ENCODE peak calls at places on chromosomes 16 and 17, in eight cellular contexts. I is A549, T is A673, G is testis, K is fibroblast of villous mesenchyme, F is OCI-LY7, S is upper lobe of right lung, O is left lung. D is an unnamed sample.

GRCh38 chr16:53775821-53776431 is 72.0 kb downstream of the FTO start:
- DNase-seq in G (no peak), K (peak), S (peak), I (peak), O (no peak), F (no peak), T (peak), D (peak)

GRCh38 chr16:67170168-67170947 is at the start of gene NOL3:
- DNase-seq in O (peak), G (peak), K (peak), S (peak), T (peak), I (peak), F (no peak), D (peak)

GRCh38 chr17:80845121-80845862 is 146.3 kb upstream of the CHMP6 start:
- DNase-seq in O (peak), F (peak), S (peak), G (no peak), K (no peak), T (no peak), I (no peak), D (no peak)

GRCh38 chr16:82368041-82368440 is 198.0 kb upstream of the MPHOSPH6 start:
- DNase-seq in F (peak), S (no peak), O (no peak), K (peak), G (peak), I (peak), T (peak), D (peak)

GRCh38 chr17:57470906-57471305 is 214.6 kb downstream of the MSI2 start:
- DNase-seq in O (no peak), K (no peak), T (no peak), F (no peak), S (no peak), I (no peak), G (no peak), D (no peak)

GRCh38 chr17:82765357-82765756 is 13.5 kb downstream of the TBCD start:
- DNase-seq in K (no peak), T (no peak), G (peak), S (no peak), O (peak), F (no peak), I (no peak), D (no peak)

GRCh38 chr16:4200781-4201137 is 41.1 kb downstream of the SRL start:
- DNase-seq in I (no peak), S (no peak), K (peak), G (no peak), F (no peak), T (no peak), O (no peak), D (peak)

GRCh38 chr16:77744136-77744535 is 21.8 kb downstream of the NUDT7 start:
- DNase-seq in I (no peak), T (no peak), S (no peak), F (no peak), K (peak), O (no peak), G (no peak), D (no peak)

GRCh38 chr17:71885662-71886061 is 235.2 kb upstream of the SOX9 start:
- DNase-seq in I (no peak), F (no peak), G (no peak), T (no peak), S (no peak), K (no peak), O (no peak), D (no peak)

GRCh38 chr17:61710546-61710945 is 119.5 kb upstream of the NACA2 start:
- DNase-seq in T (no peak), I (no peak), O (no peak), S (no peak), K (no peak), G (no peak), F (no peak), D (no peak)

GRCh38 chr17:12865769-12866168 is 76.5 kb downstream of the ARHGAP44 start:
- DNase-seq in G (no peak), T (no peak), S (no peak), F (no peak), K (no peak), I (no peak), O (no peak), D (no peak)
- H3K4me3 ChIP-seq in G (no peak), T (no peak), S (no peak), F (no peak), K (no peak), I (no peak), O (no peak), D (no peak)

GRCh38 chr16:85565796-85566501 is 47.2 kb upstream of the GSE1 start:
- DNase-seq in G (no peak), S (no peak), K (no peak), T (no peak), O (peak), F (no peak), I (no peak), D (no peak)

GRCh38 chr16:85563515-85564276 is 49.4 kb upstream of the GSE1 start:
- DNase-seq in T (no peak), F (no peak), G (peak), I (peak), S (peak), K (peak), O (peak), D (peak)

GRCh38 chr16:85565340-85565739 is 47.8 kb upstream of the GSE1 start:
- DNase-seq in O (peak), K (no peak), I (no peak), T (no peak), S (no peak), G (no peak), F (no peak), D (no peak)

GRCh38 chr16:85563031-85563430 is 50.1 kb upstream of the GSE1 start:
- DNase-seq in I (no peak), F (no peak), G (no peak), T (no peak), S (no peak), K (no peak), O (no peak), D (no peak)

GRCh38 chr16:85564277-85565051 is 48.7 kb upstream of the GSE1 start:
- DNase-seq in F (no peak), T (no peak), I (peak), S (peak), O (peak), K (no peak), G (no peak), D (no peak)
- TF ChIP-seq CTCF in F (peak), T (peak), I (peak), S (peak), O (peak), K (peak), G (no peak), D (peak)

GRCh38 chr16:57800213-57801097 is 1.8 kb downstream of the KIFC3 start:
- DNase-seq in O (peak), K (peak), I (no peak), T (no peak), S (no peak), F (no peak), G (peak), D (no peak)
- H3K4me3 ChIP-seq in O (no peak), K (peak), I (peak), T (peak), S (peak), F (no peak), G (no peak), D (peak)

DNA sequence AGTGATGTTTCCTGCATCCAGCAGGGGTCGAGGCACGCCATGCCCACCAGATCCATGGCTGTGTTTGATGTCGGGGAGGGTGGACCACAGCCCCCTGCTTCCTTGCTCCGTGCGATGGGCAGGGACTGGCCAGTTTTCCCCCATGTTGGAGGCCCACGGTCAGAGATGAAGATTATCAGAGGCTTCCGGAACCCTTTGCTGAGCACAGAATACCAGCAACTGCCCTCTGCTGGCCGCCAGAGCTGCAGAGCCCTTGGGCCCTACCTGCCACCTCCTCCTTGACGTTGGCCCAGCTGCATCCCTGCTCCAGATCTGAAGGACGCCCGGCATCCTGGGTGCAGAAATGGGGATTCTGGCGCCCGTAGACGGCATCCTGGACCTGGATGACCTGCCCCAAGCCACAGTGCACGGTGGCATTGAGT is 23.7 kb upstream of the BCO1 start:
- DNase-seq in I (peak), T (no peak), F (no peak), K (peak), S (no peak), O (no peak), G (peak), D (peak)
- TF ChIP-seq CTCF in I (peak), T (no peak), F (peak), K (peak), S (peak), O (no peak), G (no peak), D (peak)

DNA sequence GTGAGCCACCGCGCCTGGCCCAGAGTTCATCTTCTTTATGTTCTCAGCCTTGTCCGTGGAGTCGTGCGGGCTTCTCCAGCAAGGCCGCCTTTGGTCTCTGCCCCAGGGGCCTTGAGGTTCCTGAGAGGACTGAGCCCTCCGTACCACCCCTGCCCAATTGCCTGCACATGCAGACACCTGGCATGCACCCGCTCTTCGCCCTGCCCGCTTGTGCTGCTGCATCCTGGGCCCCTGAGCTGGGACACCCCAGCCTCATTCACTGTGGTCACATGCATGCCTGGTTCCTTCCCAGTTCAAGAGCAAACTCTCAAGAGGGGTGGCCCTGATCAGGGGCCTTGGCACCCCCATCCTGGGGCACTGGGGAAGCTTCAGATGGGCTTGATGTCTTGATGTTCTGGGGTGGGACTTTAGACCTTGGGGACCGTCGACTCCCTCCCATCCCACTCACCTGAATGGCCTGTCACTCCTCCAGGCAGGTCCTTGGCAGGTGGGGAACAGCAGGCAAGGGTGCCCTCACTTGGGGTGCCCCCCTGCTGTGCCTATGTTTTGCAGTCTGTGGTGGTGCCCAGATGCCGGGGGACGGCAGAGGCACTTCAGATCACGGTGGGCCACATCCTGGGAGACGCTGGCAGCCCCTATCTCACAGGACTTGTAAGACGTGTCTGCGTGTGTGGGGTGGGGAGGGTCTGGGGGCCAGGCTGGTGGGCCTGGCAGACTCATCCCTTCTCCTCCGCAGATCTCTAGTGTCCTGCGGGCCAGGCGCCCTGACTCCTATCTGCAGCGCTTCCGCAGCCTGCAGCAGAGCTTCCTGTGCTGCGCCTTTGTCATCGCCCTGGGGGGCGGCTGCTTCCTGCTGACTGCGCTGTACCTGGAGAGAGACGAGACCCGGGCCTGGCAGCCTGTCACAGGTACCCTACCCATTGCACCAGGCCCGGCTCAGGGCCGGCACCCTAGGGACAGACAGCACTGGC is 12.7 kb upstream of the SPNS2 start:
- DNase-seq in I (no peak), K (no peak), G (no peak), S (no peak), T (no peak), O (no peak), F (no peak), D (no peak)
- H3K4me3 ChIP-seq in I (no peak), K (no peak), G (no peak), S (peak), T (no peak), O (no peak), F (no peak), D (no peak)

GRCh38 chr17:16300554-16300953 is 52.7 kb downstream of the CENPV start:
- DNase-seq in F (no peak), T (no peak), I (no peak), O (no peak), S (no peak), K (no peak), G (no peak), D (no peak)

GRCh38 chr17:16302856-16303255 is 50.4 kb downstream of the CENPV start:
- DNase-seq in I (no peak), G (no peak), O (no peak), T (no peak), S (no peak), F (no peak), K (no peak), D (no peak)

GRCh38 chr17:16301963-16302855 is 51.1 kb downstream of the CENPV start:
- DNase-seq in O (no peak), F (no peak), G (no peak), I (no peak), S (no peak), T (no peak), K (no peak), D (no peak)

DNA sequence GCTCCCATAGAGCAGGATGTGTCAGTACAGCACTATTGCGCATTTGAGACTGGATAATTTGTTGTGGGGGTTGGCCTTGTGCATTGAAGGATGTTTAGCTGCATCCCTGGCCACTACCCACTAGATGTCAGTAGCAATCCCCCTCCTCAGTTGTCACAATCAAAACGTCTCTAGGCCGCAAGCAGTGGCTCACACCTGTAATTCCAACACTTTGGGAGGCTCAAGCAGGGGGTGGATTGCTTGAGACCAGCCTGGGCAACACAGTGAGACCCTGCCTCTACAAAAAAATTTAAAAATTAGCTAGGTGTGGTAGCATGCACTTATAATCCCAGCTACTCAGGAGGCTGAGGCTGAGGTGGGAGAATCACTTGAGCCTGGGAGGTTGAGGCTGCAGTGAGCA is 48.4 kb downstream of the CENPV start:
- DNase-seq in G (no peak), T (peak), K (peak), S (no peak), O (no peak), F (peak), I (peak), D (peak)
- TF ChIP-seq CTCF in G (no peak), T (peak), K (peak), S (no peak), O (no peak), F (peak), I (peak), D (peak)

GRCh38 chr16:23235176-23235575 is 52.6 kb downstream of the SCNN1G start:
- DNase-seq in K (no peak), F (no peak), O (no peak), T (no peak), G (no peak), S (no peak), I (no peak), D (no peak)
- H3K4me3 ChIP-seq in K (no peak), F (no peak), O (no peak), T (no peak), G (no peak), S (no peak), I (no peak), D (no peak)